ENCODE peak calls at places on chromosome 11, in ten cellular contexts. One of them, this sample, is unnamed.

GRCh38 chr11:61334434-61335354 is 1.7 kb downstream of the TKFC start:
- DNase-seq in cardiac fibroblast: peak; percentile 46
- DNase-seq in vagina: no peak
- DNase-seq in cardiac muscle cell: no peak
- DNase-seq in A549: no peak
- DNase-seq in SK-N-SH: no peak
- DNase-seq in left ventricle myocardium inferior: no peak
- DNase-seq in fibroblast of the aortic adventitia: peak; percentile 53
- DNase-seq in kidney: no peak
- DNase-seq in GM23338: no peak
- DNase-seq in this sample: peak; percentile 73

GRCh38 chr11:12126352-12127019 is 16.1 kb downstream of the MICAL2 start:
- DNase-seq in cardiac fibroblast: peak; percentile 76
- DNase-seq in vagina: no peak
- DNase-seq in cardiac muscle cell: no peak
- DNase-seq in A549: no peak
- DNase-seq in SK-N-SH: no peak
- DNase-seq in left ventricle myocardium inferior: no peak
- DNase-seq in fibroblast of the aortic adventitia: peak; percentile 78
- DNase-seq in kidney: no peak
- DNase-seq in GM23338: no peak
- DNase-seq in this sample: peak; percentile 76

GRCh38 chr11:111604392-111605009 is 2.3 kb downstream of the SIK2 start:
- DNase-seq in cardiac fibroblast: peak; percentile 63
- DNase-seq in vagina: no peak
- DNase-seq in cardiac muscle cell: peak; percentile 64
- DNase-seq in A549: peak; percentile 47
- DNase-seq in SK-N-SH: peak; percentile 44
- DNase-seq in left ventricle myocardium inferior: no peak
- DNase-seq in fibroblast of the aortic adventitia: peak; percentile 60
- DNase-seq in kidney: no peak
- DNase-seq in GM23338: peak; percentile 87
- DNase-seq in this sample: no peak

GRCh38 chr11:12539570-12539969 is 134.7 kb upstream of the TEAD1 start:
- DNase-seq in cardiac fibroblast: peak; percentile 78
- DNase-seq in vagina: no peak
- DNase-seq in cardiac muscle cell: no peak
- DNase-seq in A549: peak; percentile 29
- DNase-seq in SK-N-SH: no peak
- DNase-seq in left ventricle myocardium inferior: no peak
- DNase-seq in fibroblast of the aortic adventitia: peak; percentile 91
- DNase-seq in kidney: no peak
- DNase-seq in GM23338: no peak
- DNase-seq in this sample: peak; percentile 97

GRCh38 chr11:104522650-104523049 is 358.7 kb upstream of the PDGFD start:
- DNase-seq in cardiac fibroblast: peak; percentile 29
- DNase-seq in vagina: no peak
- DNase-seq in cardiac muscle cell: no peak
- DNase-seq in A549: no peak
- DNase-seq in SK-N-SH: peak; percentile 25
- DNase-seq in left ventricle myocardium inferior: no peak
- DNase-seq in fibroblast of the aortic adventitia: peak; percentile 51
- DNase-seq in kidney: no peak
- DNase-seq in GM23338: no peak
- DNase-seq in this sample: peak; percentile 53

GRCh38 chr11:41058138-41058537 is 401.3 kb downstream of the LRRC4C start:
- DNase-seq in cardiac fibroblast: no peak
- DNase-seq in vagina: no peak
- DNase-seq in cardiac muscle cell: no peak
- DNase-seq in A549: no peak
- DNase-seq in SK-N-SH: no peak
- DNase-seq in left ventricle myocardium inferior: no peak
- DNase-seq in fibroblast of the aortic adventitia: no peak
- DNase-seq in kidney: peak; percentile 49
- DNase-seq in GM23338: no peak
- DNase-seq in this sample: no peak

GRCh38 chr11:65573391-65574146 is 1.2 kb downstream of the FAM89B start:
- DNase-seq in cardiac fibroblast: no peak
- DNase-seq in vagina: no peak
- DNase-seq in cardiac muscle cell: no peak
- DNase-seq in A549: no peak
- DNase-seq in SK-N-SH: no peak
- DNase-seq in left ventricle myocardium inferior: no peak
- DNase-seq in fibroblast of the aortic adventitia: no peak
- DNase-seq in kidney: peak; percentile 87
- DNase-seq in GM23338: no peak
- DNase-seq in this sample: peak; percentile 26

GRCh38 chr11:110522456-110522855 is 92.7 kb downstream of the FDX1 start:
- DNase-seq in cardiac fibroblast: no peak
- DNase-seq in vagina: no peak
- DNase-seq in cardiac muscle cell: no peak
- DNase-seq in A549: no peak
- DNase-seq in SK-N-SH: no peak
- DNase-seq in left ventricle myocardium inferior: no peak
- DNase-seq in fibroblast of the aortic adventitia: no peak
- DNase-seq in kidney: no peak
- DNase-seq in GM23338: no peak
- DNase-seq in this sample: no peak

GRCh38 chr11:69924308-69925161 is 105.3 kb upstream of the FGF3 start:
- DNase-seq in cardiac fibroblast: no peak
- DNase-seq in vagina: no peak
- DNase-seq in cardiac muscle cell: no peak
- DNase-seq in A549: no peak
- DNase-seq in SK-N-SH: no peak
- DNase-seq in left ventricle myocardium inferior: no peak
- DNase-seq in fibroblast of the aortic adventitia: no peak
- DNase-seq in kidney: peak; percentile 12
- DNase-seq in GM23338: no peak
- DNase-seq in this sample: no peak

GRCh38 chr11:86678296-86678695 is 5.9 kb upstream of the ME3 start:
- DNase-seq in cardiac fibroblast: no peak
- DNase-seq in vagina: no peak
- DNase-seq in cardiac muscle cell: no peak
- DNase-seq in A549: no peak
- DNase-seq in SK-N-SH: no peak
- DNase-seq in left ventricle myocardium inferior: no peak
- DNase-seq in fibroblast of the aortic adventitia: no peak
- DNase-seq in kidney: no peak
- DNase-seq in GM23338: no peak
- DNase-seq in this sample: no peak

GRCh38 chr11:86674965-86675364 is 2.5 kb upstream of the ME3 start:
- DNase-seq in cardiac fibroblast: no peak
- DNase-seq in vagina: no peak
- DNase-seq in cardiac muscle cell: no peak
- DNase-seq in A549: no peak
- DNase-seq in SK-N-SH: no peak
- DNase-seq in left ventricle myocardium inferior: no peak
- DNase-seq in fibroblast of the aortic adventitia: no peak
- DNase-seq in kidney: no peak
- DNase-seq in GM23338: no peak
- DNase-seq in this sample: no peak

GRCh38 chr11:86678823-86679222 is 6.4 kb upstream of the ME3 start:
- DNase-seq in cardiac fibroblast: no peak
- DNase-seq in vagina: no peak
- DNase-seq in cardiac muscle cell: no peak
- DNase-seq in A549: no peak
- DNase-seq in SK-N-SH: no peak
- DNase-seq in left ventricle myocardium inferior: no peak
- DNase-seq in fibroblast of the aortic adventitia: no peak
- DNase-seq in kidney: no peak
- DNase-seq in GM23338: no peak
- DNase-seq in this sample: no peak

GRCh38 chr11:86676010-86676409 is 3.6 kb upstream of the ME3 start:
- DNase-seq in cardiac fibroblast: no peak
- DNase-seq in vagina: no peak
- DNase-seq in cardiac muscle cell: no peak
- DNase-seq in A549: no peak
- DNase-seq in SK-N-SH: no peak
- DNase-seq in left ventricle myocardium inferior: no peak
- DNase-seq in fibroblast of the aortic adventitia: no peak
- DNase-seq in kidney: no peak
- DNase-seq in GM23338: no peak
- DNase-seq in this sample: no peak

GRCh38 chr11:86676533-86677154 is 4.2 kb upstream of the ME3 start:
- DNase-seq in cardiac fibroblast: no peak
- DNase-seq in vagina: no peak
- DNase-seq in cardiac muscle cell: peak; percentile 15
- DNase-seq in A549: peak; percentile 65
- DNase-seq in SK-N-SH: peak; percentile 22
- DNase-seq in left ventricle myocardium inferior: no peak
- DNase-seq in fibroblast of the aortic adventitia: no peak
- DNase-seq in kidney: peak; percentile 63
- DNase-seq in GM23338: peak; percentile 93
- DNase-seq in this sample: no peak
- TF ChIP-seq CTCF in cardiac fibroblast: peak; percentile 33
- TF ChIP-seq CTCF in vagina: no peak
- TF ChIP-seq CTCF in cardiac muscle cell: peak; percentile 27
- TF ChIP-seq CTCF in A549: peak; percentile 34
- TF ChIP-seq CTCF in SK-N-SH: peak; percentile 58
- TF ChIP-seq CTCF in left ventricle myocardium inferior: peak; percentile 26
- TF ChIP-seq CTCF in fibroblast of the aortic adventitia: peak; percentile 30
- TF ChIP-seq CTCF in kidney: no peak
- TF ChIP-seq CTCF in GM23338: peak; percentile 79
- TF ChIP-seq CTCF in this sample: peak; percentile 15

DNA sequence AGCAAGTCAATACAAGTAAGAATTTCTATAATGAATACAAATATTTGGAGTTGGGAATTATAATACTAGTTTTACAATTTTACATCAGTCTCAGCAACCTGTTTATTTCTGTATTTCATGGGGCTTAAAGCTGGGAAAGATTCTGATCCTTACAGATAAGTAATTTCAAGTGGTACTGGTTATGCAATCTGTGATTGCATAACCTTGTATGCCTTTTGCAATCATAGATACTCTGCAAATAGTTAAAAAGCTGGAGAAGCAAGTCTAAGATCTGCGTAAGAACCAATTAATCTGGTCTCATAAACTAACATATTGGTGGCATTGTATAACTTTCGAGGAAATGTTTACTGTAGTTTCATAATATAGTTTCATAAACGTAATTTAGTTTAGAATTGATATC is 198.3 kb upstream of the PGR start:
- DNase-seq in cardiac fibroblast: peak; percentile 0
- DNase-seq in vagina: no peak
- DNase-seq in cardiac muscle cell: no peak
- DNase-seq in A549: no peak
- DNase-seq in SK-N-SH: no peak
- DNase-seq in left ventricle myocardium inferior: no peak
- DNase-seq in fibroblast of the aortic adventitia: peak; percentile 1
- DNase-seq in kidney: no peak
- DNase-seq in GM23338: no peak
- DNase-seq in this sample: peak; percentile 25
- H3K4me3 ChIP-seq in cardiac fibroblast: no peak overlapping the region
- H3K4me3 ChIP-seq in vagina: no peak overlapping the region
- H3K4me3 ChIP-seq in cardiac muscle cell: no peak overlapping the region
- H3K4me3 ChIP-seq in A549: no peak overlapping the region
- H3K4me3 ChIP-seq in SK-N-SH: no peak overlapping the region
- H3K4me3 ChIP-seq in left ventricle myocardium inferior: no peak overlapping the region
- H3K4me3 ChIP-seq in fibroblast of the aortic adventitia: no peak overlapping the region
- H3K4me3 ChIP-seq in kidney: no peak overlapping the region
- H3K4me3 ChIP-seq in GM23338: no peak overlapping the region
- H3K4me3 ChIP-seq in this sample: no peak overlapping the region

DNA sequence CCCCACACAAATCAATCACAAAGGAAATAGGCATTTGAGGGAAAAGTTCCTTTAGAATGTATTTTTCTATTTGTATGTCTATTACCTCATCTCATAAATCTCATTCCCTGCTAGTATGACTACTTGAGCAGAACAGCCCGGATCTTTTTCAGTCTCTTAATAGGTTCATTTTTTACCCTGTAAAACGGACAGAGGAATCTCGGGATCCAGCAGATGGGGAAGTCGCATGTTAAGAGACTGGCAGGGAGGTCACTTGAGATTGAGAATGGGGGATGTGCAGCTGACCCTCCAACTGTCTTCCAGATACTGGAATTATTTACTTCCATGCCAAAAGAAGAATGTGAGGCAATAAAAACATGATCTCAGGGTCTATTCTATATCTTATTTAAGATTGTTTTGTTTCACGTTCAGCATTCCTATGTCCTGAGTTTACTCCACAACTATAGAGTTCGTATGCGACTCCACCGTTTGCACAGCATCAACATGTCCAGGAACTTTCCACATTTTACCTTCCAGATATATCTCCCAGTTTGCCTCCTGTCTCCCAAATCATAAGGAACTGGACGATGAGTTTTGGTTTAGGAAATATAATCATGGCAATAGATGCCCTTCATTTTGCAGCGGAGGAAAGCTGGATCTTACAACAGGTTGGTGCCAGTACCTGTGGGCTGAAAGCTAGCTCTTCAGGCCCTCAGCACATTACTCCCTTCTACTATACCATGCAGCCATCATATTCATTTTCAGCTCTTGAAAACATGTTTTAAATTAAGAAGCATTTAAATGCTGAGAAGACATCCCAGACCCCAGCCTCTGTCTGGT is 181.5 kb downstream of the MAML2 start:
- DNase-seq in cardiac fibroblast: peak; percentile 61
- DNase-seq in vagina: no peak
- DNase-seq in cardiac muscle cell: no peak
- DNase-seq in A549: no peak
- DNase-seq in SK-N-SH: no peak
- DNase-seq in left ventricle myocardium inferior: no peak
- DNase-seq in fibroblast of the aortic adventitia: peak; percentile 48
- DNase-seq in kidney: no peak
- DNase-seq in GM23338: peak; percentile 37
- DNase-seq in this sample: peak; percentile 27
- TF ChIP-seq CTCF in cardiac fibroblast: no peak
- TF ChIP-seq CTCF in vagina: no peak
- TF ChIP-seq CTCF in cardiac muscle cell: no peak
- TF ChIP-seq CTCF in A549: no peak
- TF ChIP-seq CTCF in SK-N-SH: no peak
- TF ChIP-seq CTCF in left ventricle myocardium inferior: no peak
- TF ChIP-seq CTCF in fibroblast of the aortic adventitia: no peak
- TF ChIP-seq CTCF in kidney: no peak
- TF ChIP-seq CTCF in GM23338: no peak
- TF ChIP-seq CTCF in this sample: no peak

DNA sequence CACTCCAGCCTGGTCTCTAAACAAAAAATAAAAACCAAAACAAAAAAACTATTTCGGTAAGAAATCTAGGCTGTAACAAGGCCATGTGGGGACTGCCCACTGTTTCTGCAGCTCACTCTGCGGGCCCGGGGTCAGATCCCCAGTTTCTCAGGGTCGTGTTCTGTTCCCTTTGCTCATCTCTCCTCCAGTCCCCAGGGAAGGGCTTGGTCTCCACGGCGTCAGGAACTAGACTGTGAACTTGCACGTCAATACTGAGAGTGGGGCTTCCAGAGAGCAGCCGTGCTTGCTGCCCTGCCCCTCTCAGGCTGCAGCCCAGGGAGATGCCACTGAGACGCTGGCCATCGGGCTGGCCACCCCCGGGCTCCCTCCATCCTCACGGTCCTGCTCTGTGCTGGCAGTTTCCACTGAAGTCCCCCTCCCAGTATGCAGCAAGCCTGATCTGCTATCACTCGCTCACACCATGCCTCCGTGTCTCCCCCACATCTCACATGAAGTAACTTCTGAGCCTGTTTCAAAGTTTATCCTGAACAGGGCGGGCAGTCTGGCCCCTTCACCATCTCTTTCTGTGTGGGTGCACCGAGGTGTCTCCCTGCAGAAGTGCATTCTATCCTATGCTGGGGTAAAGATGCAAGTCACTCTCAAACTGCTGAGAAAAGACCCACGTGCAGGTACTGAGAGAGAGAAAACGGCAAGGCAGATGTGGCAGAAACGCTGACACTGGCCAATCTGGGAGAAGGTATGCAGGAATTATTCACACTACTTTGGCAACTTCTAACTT is 33.8 kb upstream of the MOB2 start:
- DNase-seq in cardiac fibroblast: no peak
- DNase-seq in vagina: no peak
- DNase-seq in cardiac muscle cell: no peak
- DNase-seq in A549: no peak
- DNase-seq in SK-N-SH: no peak
- DNase-seq in left ventricle myocardium inferior: no peak
- DNase-seq in fibroblast of the aortic adventitia: no peak
- DNase-seq in kidney: no peak
- DNase-seq in GM23338: no peak
- DNase-seq in this sample: no peak
- H3K4me3 ChIP-seq in cardiac fibroblast: no peak overlapping the region
- H3K4me3 ChIP-seq in vagina: no peak overlapping the region
- H3K4me3 ChIP-seq in cardiac muscle cell: no peak overlapping the region
- H3K4me3 ChIP-seq in A549: no peak overlapping the region
- H3K4me3 ChIP-seq in SK-N-SH: no peak overlapping the region
- H3K4me3 ChIP-seq in left ventricle myocardium inferior: no peak overlapping the region
- H3K4me3 ChIP-seq in fibroblast of the aortic adventitia: no peak overlapping the region
- H3K4me3 ChIP-seq in kidney: no peak overlapping the region
- H3K4me3 ChIP-seq in GM23338: no peak overlapping the region
- H3K4me3 ChIP-seq in this sample: no peak overlapping the region